ENCODE peak calls at places on chromosomes 13 and 19, in five cellular contexts. One of them, this sample, is unnamed.

GRCh38 chr19:43662487-43662886 is 7.5 kb downstream of the PLAUR start:
- DNase-seq in spleen: no peak
- DNase-seq in hypothalamus: no peak
- DNase-seq in astrocyte of the hippocampus: peak
- DNase-seq in NCI-H1105: no peak
- DNase-seq in this sample: no peak

GRCh38 chr13:46211116-46211515 is 612 bp upstream of the LRRC63 start:
- DNase-seq in spleen: no peak
- DNase-seq in hypothalamus: no peak
- DNase-seq in astrocyte of the hippocampus: peak
- DNase-seq in NCI-H1105: peak
- DNase-seq in this sample: no peak

GRCh38 chr19:3653865-3654513 is 27.4 kb upstream of the CACTIN start:
- DNase-seq in spleen: no peak
- DNase-seq in hypothalamus: no peak
- DNase-seq in astrocyte of the hippocampus: no peak
- DNase-seq in NCI-H1105: no peak
- DNase-seq in this sample: no peak

GRCh38 chr19:42421591-42422031 is 5.6 kb downstream of the LIPE start:
- DNase-seq in spleen: peak
- DNase-seq in hypothalamus: no peak
- DNase-seq in astrocyte of the hippocampus: no peak
- DNase-seq in NCI-H1105: no peak
- DNase-seq in this sample: no peak

GRCh38 chr19:1073063-1073955 is 6.3 kb downstream of the ARHGAP45 start:
- DNase-seq in spleen: no peak
- DNase-seq in hypothalamus: no peak
- DNase-seq in astrocyte of the hippocampus: no peak
- DNase-seq in NCI-H1105: no peak
- DNase-seq in this sample: no peak

GRCh38 chr13:41008349-41008980 is 10.7 kb downstream of the ELF1 start:
- DNase-seq in spleen: no peak
- DNase-seq in hypothalamus: no peak
- DNase-seq in astrocyte of the hippocampus: no peak
- DNase-seq in NCI-H1105: no peak
- DNase-seq in this sample: no peak

GRCh38 chr19:3333662-3334061 is 32.7 kb upstream of the NFIC start:
- DNase-seq in spleen: no peak
- DNase-seq in hypothalamus: no peak
- DNase-seq in astrocyte of the hippocampus: no peak
- DNase-seq in NCI-H1105: no peak
- DNase-seq in this sample: no peak

GRCh38 chr13:33870046-33870668 is 52.2 kb downstream of the RFC3 start:
- DNase-seq in spleen: no peak
- DNase-seq in hypothalamus: no peak
- DNase-seq in astrocyte of the hippocampus: no peak
- DNase-seq in NCI-H1105: peak
- DNase-seq in this sample: no peak

GRCh38 chr13:27679396-27679795 is 57.7 kb downstream of the POLR1D start:
- DNase-seq in spleen: no peak
- DNase-seq in hypothalamus: no peak
- DNase-seq in astrocyte of the hippocampus: no peak
- DNase-seq in NCI-H1105: no peak
- DNase-seq in this sample: no peak

GRCh38 chr13:113815151-113816058 is 48.5 kb downstream of the GAS6 start:
- DNase-seq in spleen: peak
- DNase-seq in hypothalamus: no peak
- DNase-seq in astrocyte of the hippocampus: no peak
- DNase-seq in NCI-H1105: no peak
- DNase-seq in this sample: no peak

GRCh38 chr19:2380567-2380966 is 20.5 kb downstream of the TMPRSS9 start:
- DNase-seq in spleen: no peak
- DNase-seq in hypothalamus: no peak
- DNase-seq in astrocyte of the hippocampus: no peak
- DNase-seq in NCI-H1105: no peak
- DNase-seq in this sample: no peak